ENCODE peak calls at places on chromosome 20, in seven cellular contexts. U is CD8-positive, alpha-beta memory T cell; Z is ovary; M is fibroblast of lung; A is testis; I is GM12878; R is tibial artery. H is an unnamed sample. For H3K9me3, the result is how much of the 10 kb centered on the place peaks cover.

GRCh38 chr20:15977026-15977425 is 596.2 kb downstream of the KIF16B start:
- DNase-seq in U (no peak), Z (no peak), M (no peak), A (no peak), I (no peak), R (no peak), H (no peak)

GRCh38 chr20:33999025-33999629 is 5.4 kb downstream of the RALY start:
- DNase-seq in U (no peak), Z (no peak), M (peak), A (no peak), I (no peak), R (no peak), H (no peak)

GRCh38 chr20:50434653-50435396 is 75.4 kb upstream of the PTPN1 start:
- DNase-seq in U (no peak), Z (no peak), M (peak), A (no peak), I (no peak), R (peak), H (no peak)

GRCh38 chr20:49186535-49187329 is 1.4 kb downstream of the STAU1 start:
- DNase-seq in U (peak), Z (peak), M (peak), A (peak), I (no peak), R (peak), H (no peak)

GRCh38 chr20:36499723-36500501 is 41.4 kb upstream of the MYL9 start:
- DNase-seq in U (no peak), Z (no peak), M (no peak), A (no peak), I (no peak), R (no peak), H (no peak)

GRCh38 chr20:35277127-35277526 is 795 bp downstream of the MMP24OS start:
- DNase-seq in U (no peak), Z (no peak), M (no peak), A (no peak), I (no peak), R (no peak), H (no peak)

GRCh38 chr20:32972181-32973076 is 31.8 kb downstream of the SUN5 start:
- DNase-seq in U (peak), Z (no peak), M (no peak), A (no peak), I (peak), R (peak), H (no peak)

GRCh38 chr20:57193094-57193493 is 73.3 kb downstream of the BMP7 start:
- DNase-seq in U (no peak), Z (no peak), M (no peak), A (no peak), I (no peak), R (no peak), H (no peak)

GRCh38 chr20:40991181-40991889 is 37.3 kb upstream of the TOP1 start:
- DNase-seq in U (no peak), Z (no peak), M (no peak), A (peak), I (peak), R (peak), H (no peak)

GRCh38 chr20:40970218-40970617 is 58.4 kb upstream of the TOP1 start:
- DNase-seq in U (no peak), Z (no peak), M (no peak), A (no peak), I (no peak), R (no peak), H (no peak)

GRCh38 chr20:34604980-34605788 is 46.7 kb downstream of the MAP1LC3A start:
- DNase-seq in U (no peak), Z (no peak), M (peak), A (no peak), I (no peak), R (no peak), H (no peak)

GRCh38 chr20:364905-365794 is 15.4 kb upstream of the TRIB3 start:
- DNase-seq in U (no peak), Z (no peak), M (no peak), A (no peak), I (no peak), R (no peak), H (no peak)

GRCh38 chr20:10370091-10370887 is 63.7 kb downstream of the MKKS start:
- DNase-seq in U (no peak), Z (no peak), M (peak), A (no peak), I (no peak), R (no peak), H (no peak)

GRCh38 chr20:17674722-17675518 is 7.1 kb downstream of the RRBP1 start:
- DNase-seq in U (no peak), Z (no peak), M (peak), A (no peak), I (no peak), R (peak), H (no peak)

GRCh38 chr20:11018668-11019170 is 344.9 kb upstream of the JAG1 start:
- DNase-seq in U (no peak), Z (no peak), M (no peak), A (no peak), I (no peak), R (no peak), H (no peak)

GRCh38 chr20:58432190-58432954 is 43.3 kb downstream of the VAPB start:
- DNase-seq in U (no peak), Z (no peak), M (peak), A (no peak), I (no peak), R (no peak), H (no peak)

GRCh38 chr20:52763321-52763853 is 208.8 kb upstream of the TSHZ2 start:
- DNase-seq in U (no peak), Z (no peak), M (no peak), A (no peak), I (no peak), R (no peak), H (no peak)

GRCh38 chr20:53804920-53805894 is 211.6 kb upstream of the ZNF217 start:
- DNase-seq in U (no peak), Z (no peak), M (no peak), A (no peak), I (no peak), R (no peak), H (no peak)

GRCh38 chr20:47791084-47791599 is 5.9 kb upstream of the SULF2 start:
- DNase-seq in U (no peak), Z (no peak), M (no peak), A (no peak), I (no peak), R (no peak), H (no peak)

GRCh38 chr20:44717986-44718385 is 2.8 kb downstream of the CCN5 start:
- DNase-seq in U (no peak), Z (peak), M (no peak), A (no peak), I (no peak), R (no peak), H (no peak)

GRCh38 chr20:9689041-9689440 is 149.8 kb downstream of the PAK5 start:
- DNase-seq in U (no peak), Z (no peak), M (no peak), A (no peak), I (no peak), R (no peak), H (no peak)

GRCh38 chr20:36862857-36863668 is 12.9 kb upstream of the TLDC2 start:
- DNase-seq in U (no peak), Z (no peak), M (no peak), A (no peak), I (no peak), R (no peak), H (no peak)

GRCh38 chr20:43689165-43689564 is 22.3 kb downstream of the MYBL2 start:
- DNase-seq in U (no peak), Z (no peak), M (no peak), A (no peak), I (no peak), R (no peak), H (no peak)

GRCh38 chr20:35901678-35902544 is 52.4 kb downstream of the SCAND1 start:
- DNase-seq in U (no peak), Z (no peak), M (peak), A (no peak), I (no peak), R (no peak), H (no peak)

GRCh38 chr20:20664795-20665194 is 47.6 kb downstream of the RALGAPA2 start:
- DNase-seq in U (no peak), Z (no peak), M (peak), A (peak), I (no peak), R (no peak), H (no peak)

GRCh38 chr20:57711311-57711712 is 1.5 kb upstream of the PMEPA1 start:
- DNase-seq in U (no peak), Z (no peak), M (no peak), A (no peak), I (no peak), R (peak), H (no peak)

GRCh38 chr20:1811621-1812498 is 83.3 kb upstream of the SIRPA start:
- DNase-seq in U (no peak), Z (no peak), M (no peak), A (no peak), I (no peak), R (no peak), H (no peak)

GRCh38 chr20:46872315-46873211 is 22.1 kb upstream of the EYA2 start:
- DNase-seq in U (no peak), Z (no peak), M (peak), A (peak), I (no peak), R (no peak), H (no peak)

GRCh38 chr20:15582146-15582776 is 991.0 kb downstream of the KIF16B start:
- DNase-seq in U (no peak), Z (no peak), M (peak), A (no peak), I (no peak), R (no peak), H (no peak)

GRCh38 chr20:36144336-36144735 is 10.2 kb upstream of the EPB41L1 start:
- DNase-seq in U (no peak), Z (no peak), M (no peak), A (no peak), I (no peak), R (no peak), H (no peak)

GRCh38 chr20:16803965-16804792 is 56.0 kb downstream of the OTOR start:
- DNase-seq in U (peak), Z (peak), M (peak), A (peak), I (no peak), R (no peak), H (no peak)

GRCh38 chr20:46951840-46952497 is 57.3 kb downstream of the EYA2 start:
- DNase-seq in U (no peak), Z (no peak), M (no peak), A (no peak), I (no peak), R (no peak), H (no peak)

GRCh38 chr20:59671661-59672471 is 67.5 kb downstream of the PHACTR3 start:
- DNase-seq in U (no peak), Z (no peak), M (no peak), A (no peak), I (no peak), R (no peak), H (no peak)
- H3K9me3 ChIP-seq in U (under half), Z (under half), M (under half), A (under half), I (under half), R (under half), H (under half)

DNA sequence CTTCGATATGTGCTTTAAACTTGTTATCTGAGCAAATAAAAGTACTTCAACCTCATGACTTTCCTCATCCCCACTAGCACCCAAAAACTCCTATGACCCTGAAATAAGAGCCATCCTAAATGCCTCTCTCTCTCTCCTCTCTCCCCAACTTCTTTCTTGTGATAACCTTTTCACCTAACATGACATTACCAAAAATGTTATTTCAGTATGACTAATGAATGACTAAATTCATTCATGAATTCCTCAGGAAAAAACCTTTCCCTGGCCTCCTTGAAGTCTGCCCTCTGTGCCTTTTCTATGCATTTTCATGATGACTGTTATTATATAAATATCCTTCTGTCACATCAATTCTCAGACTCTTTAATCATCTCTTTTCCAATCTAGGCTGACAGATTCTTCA is 114.2 kb upstream of the GGTLC1 start:
- DNase-seq in U (no peak), Z (no peak), M (no peak), A (no peak), I (no peak), R (no peak), H (no peak)
- H3K9me3 ChIP-seq in U (under half), Z (under half), M (under half), A (under half), I (under half), R (under half), H (under half)

GRCh38 chr20:12112665-12113064 is 195.0 kb downstream of the BTBD3 start:
- DNase-seq in U (no peak), Z (no peak), M (no peak), A (no peak), I (no peak), R (no peak), H (no peak)
- H3K9me3 ChIP-seq in U (under half), Z (under half), M (under half), A (under half), I (under half), R (under half), H (under half)

GRCh38 chr20:60634773-60635172 is 617.3 kb upstream of the CDH4 start:
- DNase-seq in U (no peak), Z (no peak), M (no peak), A (no peak), I (no peak), R (no peak), H (no peak)
- H3K9me3 ChIP-seq in U (under half), Z (under half), M (under half), A (under half), I (under half), R (under half), H (under half)

GRCh38 chr20:31392836-31393235 is 2.4 kb upstream of the DEFB119 start:
- DNase-seq in U (no peak), Z (no peak), M (no peak), A (no peak), I (no peak), R (no peak), H (no peak)

GRCh38 chr20:31394900-31395299 is 4.5 kb upstream of the DEFB119 start:
- DNase-seq in U (no peak), Z (no peak), M (no peak), A (no peak), I (no peak), R (no peak), H (no peak)

GRCh38 chr20:31390490-31390889 is at the start of gene DEFB119:
- DNase-seq in U (no peak), Z (no peak), M (no peak), A (peak), I (no peak), R (no peak), H (no peak)
- H3K9me3 ChIP-seq in U (under half), Z (under half), M (under half), A (under half), I (under half), R (under half), H (under half)

H was measured in iPS DF 6.9.